ENCODE peak calls at places on chromosomes 16 and 17, in nine cellular contexts. X is sigmoid colon, F is prostate gland, P is suprapubic skin, M is tibial nerve, S is breast epithelium, A is right lobe of liver, C is transverse colon, R is uterus. Y is an unnamed sample.

GRCh38 chr17:3888343-3889171 is 4.3 kb downstream of the CAMKK1 start:
- DNase-seq in M (peak; percentile 65), C (peak; percentile 85), R (peak; percentile 95), X (peak; percentile 97), A (no peak), S (peak; percentile 81), F (peak; percentile 87), P (peak; percentile 94), Y (peak; percentile 80)

GRCh38 chr17:48113201-48113676 is 5.7 kb downstream of the SNX11 start:
- DNase-seq in R (no peak), X (no peak), S (no peak), P (no peak), C (no peak), F (no peak), A (no peak), M (no peak), Y (no peak)

GRCh38 chr17:11278984-11279270 is 37.9 kb downstream of the SHISA6 start:
- DNase-seq in F (no peak), R (no peak), M (no peak), S (no peak), C (no peak), P (no peak), A (no peak), X (no peak), Y (no peak)

GRCh38 chr17:42363767-42364585 is 24.3 kb downstream of the STAT3 start:
- DNase-seq in R (no peak), M (no peak), P (no peak), X (no peak), S (no peak), C (no peak), A (no peak), F (no peak), Y (no peak)

GRCh38 chr17:13550291-13550690 is 51.4 kb downstream of the HS3ST3A1 start:
- DNase-seq in F (no peak), X (no peak), A (no peak), S (no peak), M (no peak), P (no peak), R (no peak), C (no peak), Y (no peak)

GRCh38 chr17:4389079-4389478 is 22.6 kb upstream of the UBE2G1 start:
- DNase-seq in M (no peak), A (no peak), F (peak; percentile 40), P (no peak), S (no peak), R (no peak), C (no peak), X (no peak), Y (no peak)

GRCh38 chr17:21285164-21286065 is 904 bp downstream of the MAP2K3 start:
- DNase-seq in S (no peak), R (peak; percentile 47), M (no peak), A (peak; percentile 65), P (no peak), F (no peak), C (peak; percentile 51), X (peak; percentile 81), Y (no peak)

GRCh38 chr16:54540525-54541180 is 254.1 kb upstream of the IRX3 start:
- DNase-seq in X (no peak), C (peak; percentile 9), R (no peak), P (no peak), S (peak; percentile 68), M (no peak), A (no peak), F (peak; percentile 83), Y (no peak)

GRCh38 chr17:661509-661908 is 53.1 kb downstream of the VPS53 start:
- DNase-seq in P (no peak), F (no peak), A (no peak), M (no peak), C (no peak), S (no peak), R (no peak), X (no peak), Y (no peak)

GRCh38 chr17:40909755-40910154 is 24.7 kb upstream of the KRT20 start:
- DNase-seq in S (no peak), F (peak; percentile 35), A (no peak), X (no peak), M (no peak), C (no peak), P (no peak), R (no peak), Y (no peak)

GRCh38 chr17:27577124-27577761 is 53.7 kb upstream of the LGALS9 start:
- DNase-seq in P (no peak), M (no peak), A (no peak), X (no peak), F (no peak), R (no peak), S (no peak), C (no peak), Y (no peak)

GRCh38 chr17:48841395-48841831 is 10.6 kb downstream of the CALCOCO2 start:
- DNase-seq in M (no peak), S (no peak), C (no peak), X (no peak), R (no peak), P (no peak), F (peak; percentile 54), A (peak; percentile 47), Y (no peak)

GRCh38 chr16:58931436-58931835 is 197.3 kb upstream of the GOT2 start:
- DNase-seq in M (no peak), X (no peak), C (no peak), A (no peak), P (no peak), R (no peak), F (no peak), S (no peak), Y (no peak)

GRCh38 chr17:3770471-3770870 is 30.5 kb downstream of the ITGAE start:
- DNase-seq in F (no peak), R (no peak), C (peak; percentile 46), S (no peak), A (no peak), X (no peak), M (no peak), P (no peak), Y (no peak)

GRCh38 chr17:6853764-6854442 is 22.4 kb upstream of the TEKT1 start:
- DNase-seq in S (no peak), C (no peak), X (no peak), F (no peak), M (no peak), A (peak; percentile 59), P (no peak), R (no peak), Y (no peak)

GRCh38 chr17:43085489-43085888 is 39.7 kb downstream of the BRCA1 start:
- DNase-seq in F (no peak), A (no peak), X (no peak), P (no peak), R (no peak), M (no peak), S (no peak), C (no peak), Y (no peak)

GRCh38 chr17:41734139-41734948 is at the start of gene HAP1:
- DNase-seq in P (no peak), C (no peak), A (no peak), S (no peak), R (peak; percentile 37), X (no peak), F (peak; percentile 39), M (no peak), Y (no peak)

GRCh38 chr16:19008245-19008644 is 24.5 kb downstream of the TMC7 start:
- DNase-seq in R (no peak), X (no peak), F (no peak), P (no peak), A (no peak), M (no peak), C (no peak), S (no peak), Y (no peak)

DNA sequence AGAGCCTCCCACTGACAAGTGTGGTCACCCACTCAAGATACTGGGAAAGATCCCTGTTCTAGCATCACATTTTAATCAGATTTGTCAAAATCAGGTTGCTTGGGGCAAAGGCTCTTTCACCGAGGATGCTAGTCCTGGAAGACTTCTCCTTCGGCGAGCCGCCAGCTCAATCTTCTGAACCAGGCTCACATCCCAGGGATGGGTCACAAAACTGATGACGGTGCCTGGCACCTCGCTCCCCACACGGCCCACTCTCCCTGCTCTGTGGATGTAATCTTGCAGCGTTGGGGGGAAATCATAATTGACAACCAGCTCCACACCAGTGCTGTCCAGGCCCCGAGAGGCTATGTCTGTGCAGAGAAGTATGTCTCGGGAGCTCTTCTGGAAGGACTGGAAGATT is 1.5 kb downstream of the DDX28 start:
- DNase-seq in A (no peak), C (no peak), F (no peak), R (no peak), S (no peak), X (no peak), M (no peak), P (no peak), Y (no peak)
- H3K4me3 ChIP-seq in A (no peak overlapping the region), C (no peak overlapping the region), F (no peak overlapping the region), R (no peak overlapping the region), S (no peak overlapping the region), X (peak overlapping the region; percentile 93), M (no peak overlapping the region), P (peak overlapping the region; percentile 90), Y (no peak overlapping the region)

GRCh38 chr16:66426112-66427035 is 721 bp upstream of the BEAN1 start:
- DNase-seq in P (peak; percentile 77), A (no peak), M (no peak), F (no peak), C (no peak), R (no peak), S (no peak), X (peak; percentile 58), Y (no peak)
- H3K36me3 ChIP-seq in P (no peaks in the 10 kb centered on the region), A (no peaks in the 10 kb centered on the region), M (no peaks in the 10 kb centered on the region), F (no peaks in the 10 kb centered on the region), C (no peaks in the 10 kb centered on the region), R (no peaks in the 10 kb centered on the region), S (no peaks in the 10 kb centered on the region), X (no peaks in the 10 kb centered on the region), Y (no peaks in the 10 kb centered on the region)

GRCh38 chr17:82086941-82087906 is 10.8 kb downstream of the FASN start:
- DNase-seq in S (no peak), C (no peak), F (no peak), M (no peak), A (no peak), X (no peak), R (no peak), P (no peak), Y (peak; percentile 23)
- TF ChIP-seq POLR2A in S (no peak), C (no peak), F (no peak), M (no peak), A (no peak), X (no peak), R (no peak), P (no peak), Y (no peak)

DNA sequence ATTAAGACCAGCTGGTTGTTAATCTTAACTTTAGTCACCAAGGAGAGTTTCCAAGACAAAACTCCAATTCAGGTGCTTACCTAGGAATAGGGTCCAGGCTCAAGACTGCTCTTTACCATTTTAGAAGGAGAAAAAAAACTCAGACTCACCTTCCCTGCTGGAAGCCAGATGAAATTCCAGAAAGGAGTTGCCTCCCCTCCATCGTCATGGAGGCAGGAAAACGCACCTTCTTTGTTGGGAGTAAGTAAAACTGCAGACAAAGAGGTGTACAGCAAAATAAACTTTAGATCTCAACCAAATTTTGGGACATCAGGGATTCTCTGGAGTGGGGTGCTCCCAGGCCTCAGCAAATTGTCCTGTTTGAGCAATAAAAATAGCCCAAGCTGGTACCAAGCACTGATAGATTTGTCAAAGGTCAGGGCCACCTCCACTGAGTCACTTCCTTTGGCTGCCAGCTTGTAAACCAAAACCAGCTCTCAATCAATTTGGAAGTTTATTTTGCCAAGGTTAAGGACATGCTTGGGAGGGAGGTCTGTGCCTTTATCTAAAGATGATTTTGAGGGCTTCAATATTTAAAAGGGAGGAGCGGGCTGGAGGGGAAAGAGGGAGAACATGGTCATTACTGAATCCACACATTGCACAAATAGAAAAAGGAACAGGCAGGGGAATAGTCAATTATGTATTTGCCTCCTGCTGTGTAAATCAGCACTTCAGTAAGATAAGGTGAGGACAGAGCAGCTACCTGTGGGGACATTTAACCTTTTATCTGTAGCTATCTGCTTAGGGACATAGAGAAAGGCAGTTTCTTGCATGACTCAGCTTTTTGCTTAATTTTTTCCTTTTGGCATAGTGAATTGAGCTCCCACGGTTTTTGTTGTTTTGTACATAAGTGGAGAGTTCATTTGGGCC is 1.5 kb upstream of the ALDH3A2 start:
- DNase-seq in P (no peak), C (no peak), M (no peak), S (no peak), R (no peak), F (no peak), A (peak; percentile 72), X (no peak), Y (no peak)
- H3K4me3 ChIP-seq in P (peak overlapping the region; percentile 68), C (no peak overlapping the region), M (peak overlapping the region; percentile 85), S (peak overlapping the region; percentile 65), R (no peak overlapping the region), F (no peak overlapping the region), A (peak overlapping the region; percentile 59), X (peak overlapping the region; percentile 90), Y (peak overlapping the region; percentile 77)

Y was measured in heart left ventricle.